ENCODE peak calls at places on chromosomes 11 and 22, in five cellular contexts. O, I, M, A and X are unnamed samples.
A peak's percentile ranks its signal among the peaks of the same experiment; 100 is the strongest.

GRCh38 chr22:43666511-43666910 is 145.6 kb downstream of the EFCAB6 start:
- DNase-seq in A (no peak), I (no peak), O (no peak), M (no peak), X (no peak)

GRCh38 chr11:95897731-95898130 is 26.2 kb downstream of the MTMR2 start:
- DNase-seq in O (no peak), M (no peak), I (no peak), A (no peak), X (no peak)

GRCh38 chr11:29914203-29914930 is 102.5 kb downstream of the KCNA4 start:
- DNase-seq in O (no peak), I (no peak), M (no peak), A (no peak), X (no peak)

GRCh38 chr11:94043241-94043640 is 22.1 kb downstream of the HEPHL1 start:
- DNase-seq in M (no peak), A (no peak), O (no peak), I (no peak), X (no peak)

GRCh38 chr22:49903322-49904039 is 14.8 kb downstream of the ALG12 start:
- DNase-seq in I (no peak), O (no peak), M (no peak), A (no peak), X (no peak)

GRCh38 chr11:64098318-64098831 is 62.6 kb downstream of the FLRT1 start:
- DNase-seq in A (no peak), O (no peak), M (no peak), I (no peak), X (no peak)

GRCh38 chr11:62850911-62851806 is 11.8 kb upstream of the WDR74 start:
- DNase-seq in M (no peak), O (peak; percentile 49), A (no peak), I (no peak), X (no peak)

GRCh38 chr11:109173504-109173903 is 248.5 kb upstream of the C11orf87 start:
- DNase-seq in I (no peak), O (no peak), M (no peak), A (no peak), X (no peak)

GRCh38 chr11:98568011-98568410 is 452.7 kb upstream of the CNTN5 start:
- DNase-seq in M (no peak), I (no peak), O (no peak), A (no peak), X (no peak)

GRCh38 chr22:42473484-42474193 is 41.4 kb upstream of the NFAM1 start:
- DNase-seq in A (no peak), M (no peak), O (no peak), I (no peak), X (no peak)

GRCh38 chr11:68889948-68890446 is 13.6 kb downstream of the MRPL21 start:
- DNase-seq in A (no peak), I (peak; percentile 59), M (peak; percentile 62), O (peak; percentile 16), X (no peak)

GRCh38 chr22:22342697-22343602 is 98.4 kb downstream of the VPREB1 start:
- DNase-seq in I (peak; percentile 56), O (peak; percentile 77), M (peak; percentile 73), A (no peak), X (peak; percentile 58)

GRCh38 chr11:11113676-11114075 is 239.4 kb downstream of the CSNK2A3 start:
- DNase-seq in A (no peak), I (no peak), O (no peak), M (no peak), X (no peak)

GRCh38 chr11:451738-452137 is 1.7 kb downstream of the PTDSS2 start:
- DNase-seq in I (no peak), A (no peak), O (no peak), M (no peak), X (no peak)

GRCh38 chr11:101129203-101129943 is at the start of gene PGR:
- DNase-seq in M (peak; percentile 49), I (peak; percentile 26), A (peak; percentile 59), O (no peak), X (no peak)

GRCh38 chr22:43186272-43187170 is at the start of gene TTLL12:
- DNase-seq in O (peak; percentile 65), A (peak; percentile 84), M (no peak), I (peak; percentile 79), X (peak; percentile 39)